ENCODE peak calls at places on chromosomes 4 and X, in five cellular contexts. P is activated gamma-delta T cell treated with Interleukin-2 at 50 U/mL for 16 hours; O is activated CD4-positive, CD25-positive, alpha-beta regulatory T cell treated with anti-CD3 and anti-CD28 coated beads, Interleukin-2, amount 50 U/mL, for 16 hours; J is posterior cingulate gyrus; S is B cell. M is an unnamed sample.

GRCh38 chrX:84909151-84909550 is 94.5 kb upstream of the APOOL start:
- DNase-seq in P (no peak), O (no peak), J (no peak), S (no peak), M (no peak)

GRCh38 chr4:122759639-122760310 is 27.3 kb downstream of the BBS12 start:
- DNase-seq in P (no peak), O (no peak), J (no peak), S (no peak), M (no peak)

GRCh38 chr4:25810016-25810415 is 52.8 kb downstream of the SEL1L3 start:
- DNase-seq in P (no peak), O (no peak), J (no peak), S (no peak), M (no peak)

GRCh38 chr4:42519803-42520417 is 122.6 kb downstream of the SHISA3 start:
- DNase-seq in P (peak), O (peak), J (peak), S (peak), M (peak)

GRCh38 chr4:79121875-79122358 is 182.7 kb upstream of the PAQR3 start:
- DNase-seq in P (no peak), O (no peak), J (no peak), S (no peak), M (no peak)

GRCh38 chr4:145012841-145013240 is 85.2 kb downstream of the ANAPC10 start:
- DNase-seq in P (no peak), O (no peak), J (no peak), S (no peak), M (no peak)

GRCh38 chr4:130074096-130074495 is 978.1 kb downstream of the C4orf33 start:
- DNase-seq in P (no peak), O (no peak), J (no peak), S (no peak), M (no peak)

GRCh38 chr4:78710536-78710935 is 65.6 kb upstream of the BMP2K start:
- DNase-seq in P (no peak), O (no peak), J (no peak), S (no peak), M (no peak)

GRCh38 chr4:52915131-52915645 is 53.1 kb downstream of the RASL11B start:
- DNase-seq in P (no peak), O (no peak), J (no peak), S (no peak), M (no peak)

GRCh38 chr4:100494166-100494565 is 23.7 kb downstream of the EMCN start:
- DNase-seq in P (no peak), O (no peak), J (no peak), S (no peak), M (no peak)

GRCh38 chr4:95507147-95507546 is 41.6 kb downstream of the UNC5C start:
- DNase-seq in P (no peak), O (no peak), J (no peak), S (no peak), M (no peak)

GRCh38 chrX:133921764-133922389 is 63.5 kb downstream of the GPC3 start:
- DNase-seq in P (peak), O (no peak), J (peak), S (no peak), M (peak)

GRCh38 chrX:122439836-122440235 is 744.2 kb upstream of the GRIA3 start:
- DNase-seq in P (no peak), O (no peak), J (no peak), S (no peak), M (no peak)

GRCh38 chr4:69689530-69690111 is 36.6 kb upstream of the UGT2A1 start:
- DNase-seq in P (no peak), O (no peak), J (no peak), S (no peak), M (peak)

GRCh38 chr4:124589827-124590226 is 122.7 kb downstream of the ANKRD50 start:
- DNase-seq in P (no peak), O (no peak), J (no peak), S (no peak), M (no peak)

GRCh38 chr4:64777286-64777685 is 368.0 kb upstream of the TECRL start:
- DNase-seq in P (no peak), O (no peak), J (no peak), S (no peak), M (no peak)

GRCh38 chrX:13123857-13124345 is 79.5 kb upstream of the FAM9C start:
- DNase-seq in P (no peak), O (no peak), J (no peak), S (no peak), M (no peak)

GRCh38 chrX:136574548-136574947 is 42.5 kb downstream of the VGLL1 start:
- DNase-seq in P (no peak), O (no peak), J (no peak), S (no peak), M (no peak)

GRCh38 chr4:148052448-148052847 is 320.6 kb downstream of the ARHGAP10 start:
- DNase-seq in P (peak), O (no peak), J (no peak), S (no peak), M (no peak)

GRCh38 chr4:169446824-169447223 is 165.6 kb downstream of the NEK1 start:
- DNase-seq in P (no peak), O (no peak), J (no peak), S (no peak), M (no peak)

GRCh38 chr4:5967783-5968182 is 50.4 kb downstream of the C4orf50 start:
- DNase-seq in P (no peak), O (no peak), J (no peak), S (no peak), M (no peak)

GRCh38 chr4:112058433-112058832 is 86.8 kb upstream of the FAM241A start:
- DNase-seq in P (no peak), O (no peak), J (no peak), S (no peak), M (no peak)

GRCh38 chr4:1249731-1250526 is 999 bp upstream of the CTBP1 start:
- DNase-seq in P (no peak), O (no peak), J (no peak), S (peak), M (no peak)

GRCh38 chr4:128354205-128354821 is 66.7 kb upstream of the PGRMC2 start:
- DNase-seq in P (no peak), O (no peak), J (no peak), S (no peak), M (no peak)

GRCh38 chr4:88200186-88200585 is 41.7 kb upstream of the ABCG2 start:
- DNase-seq in P (no peak), O (no peak), J (no peak), S (no peak), M (no peak)

GRCh38 chr4:110886270-110886669 is 263.4 kb upstream of the PITX2 start:
- DNase-seq in P (no peak), O (no peak), J (no peak), S (no peak), M (no peak)

GRCh38 chr4:121376097-121376496 is 4.7 kb downstream of the QRFPR start:
- DNase-seq in P (no peak), O (no peak), J (no peak), S (no peak), M (no peak)

GRCh38 chrX:100850317-100850716 is 23.8 kb downstream of the NOX1 start:
- DNase-seq in P (no peak), O (no peak), J (no peak), S (no peak), M (no peak)

GRCh38 chrX:113986427-113986826 is 597.5 kb upstream of the HTR2C start:
- DNase-seq in P (no peak), O (no peak), J (no peak), S (no peak), M (no peak)

GRCh38 chr4:139720806-139721205 is 55.2 kb downstream of the MGST2 start:
- DNase-seq in P (no peak), O (no peak), J (no peak), S (no peak), M (no peak)

GRCh38 chrX:9530848-9531274 is 66.0 kb downstream of the TBL1X start:
- DNase-seq in P (peak), O (peak), J (peak), S (peak), M (peak)

GRCh38 chr4:9804918-9805317 is 23.5 kb downstream of the DRD5 start:
- DNase-seq in P (no peak), O (no peak), J (no peak), S (no peak), M (no peak)

GRCh38 chr4:153020460-153020859 is 84.3 kb downstream of the FHDC1 start:
- DNase-seq in P (no peak), O (no peak), J (no peak), S (no peak), M (no peak)

GRCh38 chrX:30388325-30388724 is 79.1 kb upstream of the NR0B1 start:
- DNase-seq in P (no peak), O (no peak), J (no peak), S (no peak), M (no peak)

GRCh38 chrX:13898084-13898483 is 81.2 kb upstream of the GPM6B start:
- DNase-seq in P (no peak), O (no peak), J (peak), S (no peak), M (peak)